ENCODE peak calls at places on chromosomes 5 and 9, in four cellular contexts. X, Z, B and Q are unnamed samples.

GRCh38 chr9:113614843-113615648 is 151.5 kb downstream of the RGS3 start:
- DNase-seq in X (peak), Z (no peak), B (peak), Q (no peak)

GRCh38 chr5:72955143-72955767 is 586 bp upstream of the FCHO2 start:
- DNase-seq in X (no peak), Z (no peak), B (no peak), Q (peak)

GRCh38 chr9:130239741-130240241 is 25.8 kb upstream of the HMCN2 start:
- DNase-seq in X (no peak), Z (no peak), B (peak), Q (no peak)

GRCh38 chr9:38355526-38356120 is 36.9 kb upstream of the ALDH1B1 start:
- DNase-seq in X (no peak), Z (no peak), B (no peak), Q (no peak)

GRCh38 chr5:31751620-31752019 is 112.7 kb downstream of the PDZD2 start:
- DNase-seq in X (no peak), Z (no peak), B (no peak), Q (no peak)

GRCh38 chr5:136622737-136623136 is 257.4 kb upstream of the TRPC7 start:
- DNase-seq in X (no peak), Z (no peak), B (no peak), Q (no peak)

GRCh38 chr5:106640511-106640910 is 1030.2 kb downstream of the EFNA5 start:
- DNase-seq in X (no peak), Z (no peak), B (no peak), Q (no peak)

GRCh38 chr5:55410840-55411239 is 103.1 kb downstream of the MTREX start:
- DNase-seq in X (no peak), Z (no peak), B (no peak), Q (no peak)

GRCh38 chr9:22147818-22148573 is 138.9 kb upstream of the CDKN2B start:
- DNase-seq in X (peak), Z (no peak), B (peak), Q (no peak)

GRCh38 chr9:134205636-134206316 is 41.4 kb upstream of the RNU6ATAC start:
- DNase-seq in X (peak), Z (no peak), B (peak), Q (no peak)

GRCh38 chr9:131650254-131650653 is 89.6 kb downstream of the RAPGEF1 start:
- DNase-seq in X (peak), Z (no peak), B (peak), Q (peak)

GRCh38 chr5:142529626-142530278 is 156.1 kb downstream of the FGF1 start:
- DNase-seq in X (no peak), Z (no peak), B (peak), Q (peak)

GRCh38 chr9:113955076-113955752 is 79.1 kb downstream of the ZNF618 start:
- DNase-seq in X (peak), Z (no peak), B (peak), Q (no peak)

GRCh38 chr9:97940707-97941106 is 2.7 kb upstream of the HEMGN start:
- DNase-seq in X (no peak), Z (no peak), B (no peak), Q (no peak)

GRCh38 chr5:65334077-65334476 is 147.6 kb downstream of the ADAMTS6 start:
- DNase-seq in X (no peak), Z (no peak), B (no peak), Q (peak)

GRCh38 chr5:138455191-138455930 is 9.9 kb upstream of the EGR1 start:
- DNase-seq in X (no peak), Z (no peak), B (no peak), Q (no peak)

GRCh38 chr5:17732351-17732923 is 98.2 kb downstream of the TAF11L14 start:
- DNase-seq in X (no peak), Z (no peak), B (no peak), Q (no peak)

GRCh38 chr5:95241635-95242034 is 43.3 kb downstream of the MCTP1 start:
- DNase-seq in X (no peak), Z (no peak), B (no peak), Q (no peak)

GRCh38 chr5:95237324-95237723 is 47.6 kb downstream of the MCTP1 start:
- DNase-seq in X (no peak), Z (no peak), B (no peak), Q (no peak)

GRCh38 chr5:95244479-95244878 is 40.4 kb downstream of the MCTP1 start:
- DNase-seq in X (no peak), Z (no peak), B (no peak), Q (no peak)

GRCh38 chr5:95238560-95239325 is 46.2 kb downstream of the MCTP1 start:
- DNase-seq in X (peak), Z (no peak), B (peak), Q (peak)

GRCh38 chr5:95241155-95241554 is 43.7 kb downstream of the MCTP1 start:
- DNase-seq in X (no peak), Z (no peak), B (no peak), Q (no peak)
- H3K4me2 ChIP-seq in X (no peak), Z (no peak), B (no peak), Q (no peak)

GRCh38 chr5:113140837-113141661 is 164.5 kb downstream of the DCP2 start:
- DNase-seq in X (peak), Z (no peak), B (peak), Q (peak)
- H4K91ac ChIP-seq in X (no peak), Z (no peak), B (peak), Q (no peak)

DNA sequence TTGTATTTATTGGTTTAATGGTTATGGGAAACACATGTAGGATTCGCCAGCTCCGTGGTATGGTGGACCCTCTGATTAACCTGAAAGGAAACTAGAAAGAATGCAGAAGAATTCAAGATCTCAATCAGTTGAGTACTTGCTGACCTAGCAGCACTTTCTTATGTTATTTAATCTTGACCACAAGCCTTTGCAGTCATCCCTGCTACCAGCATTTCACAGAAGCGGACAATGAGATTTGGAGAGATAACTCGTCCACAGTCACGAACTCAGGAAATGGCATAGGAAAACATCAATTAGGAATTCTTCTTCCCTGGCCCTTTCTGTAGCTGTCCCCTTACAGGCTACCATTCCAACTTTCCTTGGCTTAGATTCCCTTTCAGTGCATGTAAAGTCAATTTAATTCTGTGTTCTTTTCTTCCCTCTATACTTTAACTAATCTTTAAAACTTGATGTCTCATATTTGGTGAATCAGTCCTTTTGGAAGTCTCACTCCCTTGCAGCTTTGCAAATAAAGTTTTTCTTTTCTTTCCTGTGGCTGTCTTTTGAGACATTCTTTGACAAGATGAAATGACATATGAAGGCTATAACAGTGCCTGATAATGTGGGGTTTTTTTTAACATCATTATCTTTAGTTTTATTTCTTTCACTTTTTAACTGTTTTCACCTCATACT is 1.3 kb upstream of the SLC44A1 start:
- DNase-seq in X (peak), Z (no peak), B (peak), Q (peak)
- H3K4me2 ChIP-seq in X (no peak), Z (no peak), B (peak), Q (peak)

GRCh38 chr5:117077142-117077541 is 502.5 kb upstream of the SEMA6A start:
- DNase-seq in X (peak), Z (no peak), B (no peak), Q (peak)

GRCh38 chr5:117072439-117072838 is 497.8 kb upstream of the SEMA6A start:
- DNase-seq in X (no peak), Z (no peak), B (no peak), Q (no peak)
- H4K91ac ChIP-seq in X (no peak), Z (no peak), B (no peak), Q (no peak)

DNA sequence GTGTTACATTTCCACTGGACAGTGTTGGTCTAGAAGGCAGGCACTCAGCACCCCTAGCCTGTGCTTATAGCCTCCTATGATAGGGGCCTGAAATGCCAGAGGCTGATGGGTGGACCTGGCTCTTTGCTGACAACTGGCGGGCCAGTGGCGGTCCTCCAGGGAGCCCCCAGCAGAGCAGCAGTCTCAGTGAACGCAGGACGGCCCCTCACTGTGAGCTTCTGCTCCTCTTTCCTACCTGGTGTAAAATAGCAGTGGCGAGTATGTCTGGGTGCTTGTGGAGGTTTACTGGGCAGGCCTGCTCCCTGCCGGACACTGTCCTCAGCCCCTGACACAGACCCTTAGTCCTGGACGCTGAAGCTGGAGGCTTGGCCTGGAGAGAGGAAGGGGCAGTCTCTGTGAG is 3.3 kb upstream of the SEC16A start:
- DNase-seq in X (no peak), Z (no peak), B (no peak), Q (no peak)
- H3K4me2 ChIP-seq in X (no peak), Z (no peak), B (no peak), Q (no peak)

DNA sequence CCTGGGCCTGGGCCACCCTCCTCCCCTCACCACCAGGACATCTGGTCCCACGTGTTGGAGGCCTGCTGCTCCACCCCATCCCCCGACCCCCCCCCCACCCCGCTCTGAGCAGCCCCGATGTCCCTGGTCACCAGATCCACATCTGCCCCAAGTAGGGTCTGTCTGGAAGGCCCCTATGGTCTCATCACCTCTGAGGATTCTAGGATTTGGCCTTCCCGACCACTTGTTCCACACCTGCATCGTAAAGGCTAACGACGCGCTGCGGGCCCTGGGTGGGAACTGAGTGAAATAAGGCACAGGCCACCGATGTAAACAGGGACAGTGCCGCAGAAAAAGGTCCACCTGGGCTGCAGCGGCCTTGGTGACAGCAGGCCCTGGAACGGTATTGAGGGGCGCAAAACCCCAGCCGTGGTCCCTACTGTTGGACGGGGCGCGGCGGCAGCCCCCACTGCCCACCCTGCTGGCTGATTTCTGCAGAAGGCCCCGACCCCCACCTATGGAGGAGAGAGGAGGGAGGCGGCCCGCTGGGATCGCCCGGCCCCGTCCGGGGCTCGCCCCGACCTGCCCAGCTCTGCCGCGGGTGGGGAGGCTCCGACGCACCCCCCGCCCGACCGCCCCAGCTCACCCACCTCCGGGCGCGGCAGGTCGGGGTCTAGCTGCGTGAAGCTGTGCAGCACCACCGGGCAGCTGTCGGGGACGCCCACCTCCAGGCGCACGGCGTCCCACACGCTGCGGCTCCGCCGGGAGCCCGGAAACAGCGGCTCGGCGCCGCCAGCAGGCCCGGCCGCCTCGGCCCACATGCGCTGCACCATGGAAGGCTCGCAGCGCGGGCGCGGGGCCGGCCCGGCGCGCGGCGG is 469 bp downstream of the RALGDS start:
- DNase-seq in X (no peak), Z (no peak), B (no peak), Q (no peak)
- H4K91ac ChIP-seq in X (peak), Z (no peak), B (peak), Q (peak)